ENCODE peak calls at places on chromosomes 11 and 22, in ten cellular contexts. P is right lobe of liver, A is kidney, W is A549, H is psoas muscle, Z is brain microvascular endothelial cell, L is ovary, J is H1, T is heart right ventricle, Q is cardiac muscle cell. M is an unnamed sample.
A peak's percentile ranks its signal among the peaks of the same experiment; 100 is the strongest.

GRCh38 chr11:29260939-29261705 is 755.7 kb downstream of the KCNA4 start:
- DNase-seq in J (no peak), A (no peak), T (no peak), W (peak; percentile 15), H (no peak), P (no peak), L (no peak), Q (no peak), Z (peak; percentile 36), M (peak; percentile 52)

GRCh38 chr11:35290876-35291275 is 128.5 kb downstream of the SLC1A2 start:
- DNase-seq in L (no peak), P (no peak), T (no peak), J (no peak), Z (no peak), A (no peak), Q (no peak), W (no peak), H (no peak), M (no peak)

GRCh38 chr22:29553391-29554224 is at the start of gene THOC5:
- DNase-seq in L (peak; percentile 92), Q (peak; percentile 97), T (peak; percentile 95), P (peak; percentile 96), A (peak; percentile 98), H (peak; percentile 98), W (peak; percentile 88), Z (peak; percentile 94), J (peak; percentile 90), M (peak; percentile 85)

GRCh38 chr22:43126506-43127165 is 16.1 kb downstream of the BIK start:
- DNase-seq in L (no peak), H (no peak), P (no peak), T (no peak), Q (peak; percentile 67), A (peak; percentile 83), J (peak; percentile 51), W (peak; percentile 85), Z (peak; percentile 79), M (peak; percentile 92)

GRCh38 chr11:313787-314547 is at the start of gene IFITM1:
- DNase-seq in H (peak; percentile 52), T (peak; percentile 65), L (peak; percentile 71), W (no peak), J (peak; percentile 57), Q (peak; percentile 91), P (peak; percentile 81), Z (no peak), A (peak; percentile 72), M (peak; percentile 75)

GRCh38 chr11:71525188-71525937 is 1.7 kb upstream of the KRTAP5-7 start:
- DNase-seq in Q (no peak), T (no peak), W (no peak), P (no peak), H (no peak), L (no peak), Z (no peak), J (peak; percentile 14), A (no peak), M (no peak)

GRCh38 chr11:128813729-128814128 is 53.4 kb downstream of the KCNJ1 start:
- DNase-seq in P (peak; percentile 72), Z (no peak), H (no peak), Q (no peak), L (no peak), W (no peak), T (no peak), J (no peak), A (no peak), M (no peak)

GRCh38 chr11:122559734-122560382 is 95.7 kb upstream of the UBASH3B start:
- DNase-seq in A (no peak), W (peak; percentile 38), Q (peak; percentile 8), J (peak; percentile 96), P (no peak), T (no peak), L (no peak), Z (peak; percentile 48), H (no peak), M (no peak)

GRCh38 chr11:21323617-21324016 is 654.2 kb downstream of the NELL1 start:
- DNase-seq in Q (no peak), W (no peak), A (no peak), P (no peak), J (no peak), T (no peak), H (no peak), L (no peak), Z (no peak), M (no peak)
- TF ChIP-seq CTCF in Q (no peak), W (no peak), A (no peak), P (no peak), J (peak; percentile 48), T (no peak), H (no peak), L (no peak), Z (no peak), M (no peak)

GRCh38 chr11:132042296-132042695 is 671.9 kb downstream of the NTM start:
- DNase-seq in J (no peak), Q (no peak), W (no peak), P (no peak), L (no peak), T (no peak), H (no peak), A (no peak), Z (no peak), M (no peak)
- H3K27ac ChIP-seq in J (no peak overlapping the region), Q (no peak overlapping the region), W (no peak overlapping the region), P (no peak overlapping the region), L (no peak overlapping the region), T (no peak overlapping the region), H (no peak overlapping the region), A (no peak overlapping the region), Z (no peak overlapping the region), M (no peak overlapping the region)

DNA sequence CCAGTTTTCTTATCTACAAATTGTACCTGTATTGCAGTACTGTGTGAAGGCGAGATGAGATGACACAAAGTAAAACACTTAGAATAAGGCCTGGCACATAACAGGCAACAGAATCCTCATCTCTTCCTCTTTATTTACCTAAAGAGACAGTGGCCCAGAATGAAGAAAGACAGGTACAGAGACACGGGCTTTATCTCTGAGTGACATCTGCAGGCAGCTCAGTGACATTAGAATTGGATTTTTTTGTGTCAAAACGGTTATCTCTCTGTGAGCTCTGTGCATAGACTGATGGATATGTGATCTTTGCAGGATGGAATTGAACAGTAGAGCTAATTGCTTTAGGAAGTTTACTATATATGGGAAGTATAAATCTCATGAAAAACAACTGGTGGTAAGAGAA is 36.2 kb upstream of the TRPC6 start:
- DNase-seq in Z (no peak), W (no peak), P (no peak), H (no peak), L (no peak), T (no peak), A (no peak), J (no peak), Q (no peak), M (no peak)
- TF ChIP-seq CTCF in Z (no peak), W (no peak), P (no peak), H (no peak), L (no peak), T (no peak), A (no peak), J (peak; percentile 15), Q (no peak), M (no peak)

GRCh38 chr22:27900153-27900552 is 18.9 kb downstream of the PITPNB start:
- DNase-seq in P (no peak), L (no peak), J (no peak), H (no peak), Q (no peak), T (no peak), W (no peak), A (no peak), Z (no peak), M (no peak)
- H3K27ac ChIP-seq in P (no peak overlapping the region), L (no peak overlapping the region), J (no peak overlapping the region), H (no peak overlapping the region), Q (peak overlapping the region; percentile 67), T (no peak overlapping the region), W (no peak overlapping the region), A (no peak overlapping the region), Z (no peak overlapping the region), M (no peak overlapping the region)

GRCh38 chr11:98965358-98965757 is 55.4 kb upstream of the CNTN5 start:
- DNase-seq in H (no peak), P (no peak), Q (no peak), T (no peak), J (no peak), A (no peak), L (no peak), W (no peak), Z (no peak), M (no peak)
- TF ChIP-seq CTCF in H (no peak), P (no peak), Q (no peak), T (no peak), J (no peak), A (no peak), L (no peak), W (no peak), Z (no peak), M (no peak)

DNA sequence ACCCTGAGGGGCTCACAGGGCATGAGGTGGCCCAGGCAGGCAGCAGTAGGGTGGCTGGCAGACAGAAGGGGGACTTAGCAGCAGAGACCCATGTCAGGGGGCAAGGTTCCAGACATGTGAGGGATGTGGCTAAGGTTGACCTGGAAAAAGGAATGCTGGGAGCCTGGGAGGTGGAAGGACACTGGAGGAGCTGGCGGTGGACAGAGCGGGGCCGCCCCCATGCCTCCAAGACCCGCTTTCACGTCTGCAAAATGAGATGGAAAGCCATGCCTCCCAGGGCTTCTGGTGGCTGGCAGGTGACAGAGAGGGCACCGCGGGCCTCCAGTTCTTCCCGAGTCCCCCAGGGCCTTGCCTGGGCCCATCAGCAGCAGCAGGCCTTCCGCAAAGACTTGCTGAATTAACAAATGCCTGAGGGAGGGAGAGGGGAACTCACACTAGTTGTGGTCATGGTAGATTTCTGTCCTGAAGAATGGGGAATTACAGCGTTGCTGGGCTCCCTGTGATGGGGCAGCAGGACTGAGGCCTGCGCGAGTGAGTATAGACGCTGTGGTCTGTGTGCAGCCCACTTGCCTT is 23.1 kb upstream of the SOX10 start:
- DNase-seq in L (no peak), T (no peak), J (no peak), W (no peak), A (no peak), Q (no peak), P (no peak), H (no peak), Z (no peak), M (no peak)
- H3K27ac ChIP-seq in L (no peak overlapping the region), T (no peak overlapping the region), J (no peak overlapping the region), W (no peak overlapping the region), A (no peak overlapping the region), Q (no peak overlapping the region), P (no peak overlapping the region), H (no peak overlapping the region), Z (no peak overlapping the region), M (no peak overlapping the region)

DNA sequence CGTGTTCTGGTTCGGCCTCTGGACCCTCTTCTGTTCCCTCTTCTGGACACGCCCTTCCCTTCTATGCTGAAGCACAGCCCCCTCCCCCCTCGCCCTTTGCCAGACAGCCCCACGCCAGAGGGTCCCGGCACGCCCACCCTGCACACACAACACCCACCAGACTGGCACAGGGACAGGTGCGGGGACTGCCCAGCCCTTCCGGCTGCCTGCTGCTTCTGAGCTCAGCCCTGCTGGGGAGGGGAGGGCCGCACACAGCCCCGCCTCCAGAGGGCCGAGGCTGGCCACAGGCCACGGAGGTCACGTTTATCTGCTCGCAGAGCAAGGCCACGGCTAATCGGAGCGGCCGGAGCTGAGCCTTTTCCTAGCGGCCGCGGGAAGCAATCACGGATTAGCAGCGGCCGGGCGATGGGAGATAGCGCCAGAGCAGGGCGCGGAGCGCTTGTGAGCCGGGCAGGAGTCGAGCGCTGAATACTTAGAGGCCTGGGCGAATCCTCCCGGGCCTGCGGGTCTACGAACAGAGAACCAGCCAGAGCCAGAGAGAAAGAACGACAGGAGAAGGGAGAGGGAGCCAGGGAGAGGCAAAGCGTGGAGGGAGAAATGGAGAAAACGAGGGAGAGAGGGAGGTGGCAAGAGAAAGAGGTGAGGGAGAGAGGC is 21.5 kb downstream of the OTUB1 start:
- DNase-seq in Z (no peak), A (peak; percentile 95), J (peak; percentile 73), P (peak; percentile 91), W (peak; percentile 86), H (peak; percentile 92), L (peak; percentile 89), Q (peak; percentile 63), T (peak; percentile 72), M (no peak)
- TF ChIP-seq CTCF in Z (peak; percentile 43), A (no peak), J (no peak), P (peak; percentile 25), W (no peak), H (peak; percentile 27), L (peak; percentile 28), Q (peak; percentile 34), T (no peak), M (no peak)

M was measured in RWPE1.